ENCODE peak calls at places on chromosome 18, in five cellular contexts. One of them, this sample, is unnamed.

GRCh38 chr18:69872661-69873060 is 75.0 kb downstream of the CD226 start:
- DNase-seq in activated naive CD4-positive, alpha-beta T cell treated with anti-CD3 and anti-CD28 coated beads, Interleukin-2, amount 10 ng/mL, durations not matched to agents 7 days and 5 days: no peak
- DNase-seq in GM12865: no peak
- DNase-seq in pancreas: no peak
- DNase-seq in cardiac fibroblast: no peak
- DNase-seq in this sample: no peak

GRCh38 chr18:32910694-32911296 is 138.0 kb upstream of the KLHL14 start:
- DNase-seq in pancreas: no peak
- DNase-seq in GM12865: no peak
- DNase-seq in activated naive CD4-positive, alpha-beta T cell treated with anti-CD3 and anti-CD28 coated beads, Interleukin-2, amount 10 ng/mL, durations not matched to agents 7 days and 5 days: no peak
- DNase-seq in cardiac fibroblast: no peak
- DNase-seq in this sample: no peak

GRCh38 chr18:76499596-76500340 is 4.7 kb upstream of the ZNF516 start:
- DNase-seq in GM12865: peak
- DNase-seq in activated naive CD4-positive, alpha-beta T cell treated with anti-CD3 and anti-CD28 coated beads, Interleukin-2, amount 10 ng/mL, durations not matched to agents 7 days and 5 days: no peak
- DNase-seq in cardiac fibroblast: no peak
- DNase-seq in pancreas: no peak
- DNase-seq in this sample: no peak

GRCh38 chr18:35653392-35653791 is 71.9 kb downstream of the GALNT1 start:
- DNase-seq in cardiac fibroblast: no peak
- DNase-seq in pancreas: no peak
- DNase-seq in activated naive CD4-positive, alpha-beta T cell treated with anti-CD3 and anti-CD28 coated beads, Interleukin-2, amount 10 ng/mL, durations not matched to agents 7 days and 5 days: no peak
- DNase-seq in GM12865: no peak
- DNase-seq in this sample: no peak

GRCh38 chr18:9689253-9689652 is 18.8 kb upstream of the RAB31 start:
- DNase-seq in activated naive CD4-positive, alpha-beta T cell treated with anti-CD3 and anti-CD28 coated beads, Interleukin-2, amount 10 ng/mL, durations not matched to agents 7 days and 5 days: no peak
- DNase-seq in pancreas: no peak
- DNase-seq in cardiac fibroblast: no peak
- DNase-seq in GM12865: no peak
- DNase-seq in this sample: no peak

GRCh38 chr18:48569139-48569914 is 30.5 kb downstream of the CTIF start:
- DNase-seq in activated naive CD4-positive, alpha-beta T cell treated with anti-CD3 and anti-CD28 coated beads, Interleukin-2, amount 10 ng/mL, durations not matched to agents 7 days and 5 days: no peak
- DNase-seq in GM12865: no peak
- DNase-seq in pancreas: no peak
- DNase-seq in cardiac fibroblast: no peak
- DNase-seq in this sample: no peak

GRCh38 chr18:10259934-10260333 is 194.5 kb upstream of the APCDD1 start:
- DNase-seq in activated naive CD4-positive, alpha-beta T cell treated with anti-CD3 and anti-CD28 coated beads, Interleukin-2, amount 10 ng/mL, durations not matched to agents 7 days and 5 days: no peak
- DNase-seq in GM12865: no peak
- DNase-seq in pancreas: no peak
- DNase-seq in cardiac fibroblast: no peak
- DNase-seq in this sample: no peak

GRCh38 chr18:62450546-62451395 is 72.1 kb upstream of the ZCCHC2 start:
- DNase-seq in GM12865: no peak
- DNase-seq in activated naive CD4-positive, alpha-beta T cell treated with anti-CD3 and anti-CD28 coated beads, Interleukin-2, amount 10 ng/mL, durations not matched to agents 7 days and 5 days: no peak
- DNase-seq in pancreas: peak
- DNase-seq in cardiac fibroblast: peak
- DNase-seq in this sample: no peak

GRCh38 chr18:25787281-25787680 is 303.1 kb downstream of the SS18 start:
- DNase-seq in pancreas: no peak
- DNase-seq in activated naive CD4-positive, alpha-beta T cell treated with anti-CD3 and anti-CD28 coated beads, Interleukin-2, amount 10 ng/mL, durations not matched to agents 7 days and 5 days: no peak
- DNase-seq in GM12865: no peak
- DNase-seq in cardiac fibroblast: no peak
- DNase-seq in this sample: no peak

GRCh38 chr18:12307871-12308385 is at the start of gene TUBB6:
- DNase-seq in activated naive CD4-positive, alpha-beta T cell treated with anti-CD3 and anti-CD28 coated beads, Interleukin-2, amount 10 ng/mL, durations not matched to agents 7 days and 5 days: peak
- DNase-seq in cardiac fibroblast: peak
- DNase-seq in pancreas: peak
- DNase-seq in GM12865: peak
- DNase-seq in this sample: no peak

GRCh38 chr18:58178476-58178875 is 134.4 kb downstream of the NEDD4L start:
- DNase-seq in GM12865: no peak
- DNase-seq in pancreas: no peak
- DNase-seq in activated naive CD4-positive, alpha-beta T cell treated with anti-CD3 and anti-CD28 coated beads, Interleukin-2, amount 10 ng/mL, durations not matched to agents 7 days and 5 days: no peak
- DNase-seq in cardiac fibroblast: no peak
- DNase-seq in this sample: no peak

GRCh38 chr18:55124078-55124477 is 164.8 kb upstream of the CCDC68 start:
- DNase-seq in activated naive CD4-positive, alpha-beta T cell treated with anti-CD3 and anti-CD28 coated beads, Interleukin-2, amount 10 ng/mL, durations not matched to agents 7 days and 5 days: no peak
- DNase-seq in cardiac fibroblast: peak
- DNase-seq in pancreas: no peak
- DNase-seq in GM12865: no peak
- DNase-seq in this sample: no peak

GRCh38 chr18:22330508-22330907 is 87.2 kb downstream of the CTAGE1 start:
- DNase-seq in pancreas: no peak
- DNase-seq in activated naive CD4-positive, alpha-beta T cell treated with anti-CD3 and anti-CD28 coated beads, Interleukin-2, amount 10 ng/mL, durations not matched to agents 7 days and 5 days: no peak
- DNase-seq in cardiac fibroblast: no peak
- DNase-seq in GM12865: no peak
- DNase-seq in this sample: no peak

GRCh38 chr18:47964086-47964485 is 33.6 kb upstream of the SMAD2 start:
- DNase-seq in GM12865: no peak
- DNase-seq in pancreas: no peak
- DNase-seq in cardiac fibroblast: no peak
- DNase-seq in activated naive CD4-positive, alpha-beta T cell treated with anti-CD3 and anti-CD28 coated beads, Interleukin-2, amount 10 ng/mL, durations not matched to agents 7 days and 5 days: no peak
- DNase-seq in this sample: no peak

GRCh38 chr18:62717059-62717849 is 1.9 kb downstream of the PHLPP1 start:
- DNase-seq in activated naive CD4-positive, alpha-beta T cell treated with anti-CD3 and anti-CD28 coated beads, Interleukin-2, amount 10 ng/mL, durations not matched to agents 7 days and 5 days: peak
- DNase-seq in pancreas: peak
- DNase-seq in GM12865: peak
- DNase-seq in cardiac fibroblast: peak
- DNase-seq in this sample: peak

GRCh38 chr18:36889316-36889715 is 60.4 kb downstream of the KIAA1328 start:
- DNase-seq in pancreas: no peak
- DNase-seq in activated naive CD4-positive, alpha-beta T cell treated with anti-CD3 and anti-CD28 coated beads, Interleukin-2, amount 10 ng/mL, durations not matched to agents 7 days and 5 days: no peak
- DNase-seq in cardiac fibroblast: no peak
- DNase-seq in GM12865: no peak
- DNase-seq in this sample: no peak

GRCh38 chr18:26089247-26090129 is 925 bp downstream of the SS18 start:
- DNase-seq in cardiac fibroblast: peak
- DNase-seq in pancreas: peak
- DNase-seq in GM12865: peak
- DNase-seq in activated naive CD4-positive, alpha-beta T cell treated with anti-CD3 and anti-CD28 coated beads, Interleukin-2, amount 10 ng/mL, durations not matched to agents 7 days and 5 days: peak
- DNase-seq in this sample: no peak

GRCh38 chr18:13400636-13401315 is 182.2 kb downstream of the LDLRAD4 start:
- DNase-seq in cardiac fibroblast: no peak
- DNase-seq in pancreas: no peak
- DNase-seq in GM12865: no peak
- DNase-seq in activated naive CD4-positive, alpha-beta T cell treated with anti-CD3 and anti-CD28 coated beads, Interleukin-2, amount 10 ng/mL, durations not matched to agents 7 days and 5 days: no peak
- DNase-seq in this sample: no peak

GRCh38 chr18:11909597-11910026 is 1.5 kb upstream of the MPPE1 start:
- DNase-seq in activated naive CD4-positive, alpha-beta T cell treated with anti-CD3 and anti-CD28 coated beads, Interleukin-2, amount 10 ng/mL, durations not matched to agents 7 days and 5 days: no peak
- DNase-seq in pancreas: no peak
- DNase-seq in cardiac fibroblast: peak
- DNase-seq in GM12865: peak
- DNase-seq in this sample: no peak

GRCh38 chr18:45752681-45753080 is 28.7 kb downstream of the SLC14A1 start:
- DNase-seq in GM12865: no peak
- DNase-seq in activated naive CD4-positive, alpha-beta T cell treated with anti-CD3 and anti-CD28 coated beads, Interleukin-2, amount 10 ng/mL, durations not matched to agents 7 days and 5 days: no peak
- DNase-seq in cardiac fibroblast: no peak
- DNase-seq in pancreas: no peak
- DNase-seq in this sample: no peak

GRCh38 chr18:55663891-55664290 is 75.9 kb upstream of the TCF4 start:
- DNase-seq in cardiac fibroblast: no peak
- DNase-seq in GM12865: no peak
- DNase-seq in activated naive CD4-positive, alpha-beta T cell treated with anti-CD3 and anti-CD28 coated beads, Interleukin-2, amount 10 ng/mL, durations not matched to agents 7 days and 5 days: no peak
- DNase-seq in pancreas: no peak
- DNase-seq in this sample: no peak

GRCh38 chr18:36871801-36872200 is 42.9 kb downstream of the KIAA1328 start:
- DNase-seq in GM12865: no peak
- DNase-seq in pancreas: no peak
- DNase-seq in cardiac fibroblast: no peak
- DNase-seq in activated naive CD4-positive, alpha-beta T cell treated with anti-CD3 and anti-CD28 coated beads, Interleukin-2, amount 10 ng/mL, durations not matched to agents 7 days and 5 days: no peak
- DNase-seq in this sample: no peak

GRCh38 chr18:1564793-1565192 is 660.1 kb downstream of the ADCYAP1 start:
- DNase-seq in activated naive CD4-positive, alpha-beta T cell treated with anti-CD3 and anti-CD28 coated beads, Interleukin-2, amount 10 ng/mL, durations not matched to agents 7 days and 5 days: no peak
- DNase-seq in pancreas: no peak
- DNase-seq in cardiac fibroblast: no peak
- DNase-seq in GM12865: no peak
- DNase-seq in this sample: no peak

GRCh38 chr18:9614401-9615279 is at the start of gene PPP4R1:
- DNase-seq in activated naive CD4-positive, alpha-beta T cell treated with anti-CD3 and anti-CD28 coated beads, Interleukin-2, amount 10 ng/mL, durations not matched to agents 7 days and 5 days: peak
- DNase-seq in pancreas: peak
- DNase-seq in cardiac fibroblast: peak
- DNase-seq in GM12865: peak
- DNase-seq in this sample: peak

GRCh38 chr18:8996771-8997432 is 105.6 kb upstream of the NDUFV2 start:
- DNase-seq in cardiac fibroblast: peak
- DNase-seq in GM12865: no peak
- DNase-seq in pancreas: no peak
- DNase-seq in activated naive CD4-positive, alpha-beta T cell treated with anti-CD3 and anti-CD28 coated beads, Interleukin-2, amount 10 ng/mL, durations not matched to agents 7 days and 5 days: no peak
- DNase-seq in this sample: no peak

GRCh38 chr18:79576686-79577351 is 102.8 kb upstream of the CTDP1 start:
- DNase-seq in cardiac fibroblast: peak
- DNase-seq in activated naive CD4-positive, alpha-beta T cell treated with anti-CD3 and anti-CD28 coated beads, Interleukin-2, amount 10 ng/mL, durations not matched to agents 7 days and 5 days: peak
- DNase-seq in pancreas: peak
- DNase-seq in GM12865: no peak
- DNase-seq in this sample: peak

GRCh38 chr18:78782951-78783563 is 196.6 kb upstream of the SALL3 start:
- DNase-seq in GM12865: no peak
- DNase-seq in pancreas: no peak
- DNase-seq in activated naive CD4-positive, alpha-beta T cell treated with anti-CD3 and anti-CD28 coated beads, Interleukin-2, amount 10 ng/mL, durations not matched to agents 7 days and 5 days: no peak
- DNase-seq in cardiac fibroblast: no peak
- DNase-seq in this sample: no peak

GRCh38 chr18:21955757-21956652 is 213.4 kb upstream of the GATA6 start:
- DNase-seq in pancreas: peak
- DNase-seq in activated naive CD4-positive, alpha-beta T cell treated with anti-CD3 and anti-CD28 coated beads, Interleukin-2, amount 10 ng/mL, durations not matched to agents 7 days and 5 days: peak
- DNase-seq in GM12865: peak
- DNase-seq in cardiac fibroblast: peak
- DNase-seq in this sample: peak

GRCh38 chr18:36352384-36352783 is 54.9 kb downstream of the FHOD3 start:
- DNase-seq in GM12865: no peak
- DNase-seq in activated naive CD4-positive, alpha-beta T cell treated with anti-CD3 and anti-CD28 coated beads, Interleukin-2, amount 10 ng/mL, durations not matched to agents 7 days and 5 days: no peak
- DNase-seq in pancreas: no peak
- DNase-seq in cardiac fibroblast: peak
- DNase-seq in this sample: no peak

GRCh38 chr18:70276416-70277145 is 12.3 kb upstream of the SOCS6 start:
- DNase-seq in GM12865: no peak
- DNase-seq in cardiac fibroblast: no peak
- DNase-seq in activated naive CD4-positive, alpha-beta T cell treated with anti-CD3 and anti-CD28 coated beads, Interleukin-2, amount 10 ng/mL, durations not matched to agents 7 days and 5 days: no peak
- DNase-seq in pancreas: no peak
- DNase-seq in this sample: no peak

GRCh38 chr18:78506031-78506461 is 473.6 kb upstream of the SALL3 start:
- DNase-seq in pancreas: no peak
- DNase-seq in activated naive CD4-positive, alpha-beta T cell treated with anti-CD3 and anti-CD28 coated beads, Interleukin-2, amount 10 ng/mL, durations not matched to agents 7 days and 5 days: no peak
- DNase-seq in GM12865: no peak
- DNase-seq in cardiac fibroblast: no peak
- DNase-seq in this sample: no peak

GRCh38 chr18:23933407-23933806 is 81.1 kb upstream of the TTC39C start:
- DNase-seq in cardiac fibroblast: no peak
- DNase-seq in activated naive CD4-positive, alpha-beta T cell treated with anti-CD3 and anti-CD28 coated beads, Interleukin-2, amount 10 ng/mL, durations not matched to agents 7 days and 5 days: no peak
- DNase-seq in pancreas: no peak
- DNase-seq in GM12865: no peak
- DNase-seq in this sample: no peak

GRCh38 chr18:8358066-8358795 is 251.0 kb upstream of the RAB12 start:
- DNase-seq in activated naive CD4-positive, alpha-beta T cell treated with anti-CD3 and anti-CD28 coated beads, Interleukin-2, amount 10 ng/mL, durations not matched to agents 7 days and 5 days: no peak
- DNase-seq in cardiac fibroblast: no peak
- DNase-seq in GM12865: no peak
- DNase-seq in pancreas: no peak
- DNase-seq in this sample: no peak

This sample was measured in activated effector memory CD4-positive, alpha-beta T cell treated with anti-CD3 and anti-CD28 coated beads, Interleukin-2, amount 50 U/mL, for 16 hours.